ENCODE peak calls at places on chromosomes 1 and 21, in five cellular contexts. M, P, H, Z and A are unnamed samples. For H3K36me3 and H3K4me1, the result is how much of the 10 kb centered on the place peaks cover.

GRCh38 chr1:78277253-78277652 is 213.5 kb upstream of the PTGFR start:
- DNase-seq in M (peak), P (no peak), H (no peak), Z (no peak), A (no peak)

GRCh38 chr1:182952677-182953444 is at the start of gene SHCBP1L:
- DNase-seq in M (peak), P (no peak), H (no peak), Z (no peak), A (no peak)

GRCh38 chr1:168372857-168373520 is 92.3 kb downstream of the TBX19 start:
- DNase-seq in M (peak), P (no peak), H (no peak), Z (no peak), A (no peak)

GRCh38 chr1:162023547-162024501 is at the start of gene OLFML2B:
- DNase-seq in M (peak), P (peak), H (peak), Z (no peak), A (no peak)

GRCh38 chr1:151828931-151829330 is 2.7 kb downstream of the RORC start:
- DNase-seq in M (peak), P (peak), H (peak), Z (no peak), A (no peak)

GRCh38 chr1:82604524-82604923 is 803.8 kb downstream of the ADGRL2 start:
- DNase-seq in M (no peak), P (no peak), H (no peak), Z (no peak), A (no peak)

GRCh38 chr1:204190212-204191211 is 5.8 kb downstream of the KISS1 start:
- DNase-seq in M (peak), P (peak), H (no peak), Z (no peak), A (no peak)

GRCh38 chr1:41957568-41957967 is 38.8 kb upstream of the HIVEP3 start:
- DNase-seq in M (peak), P (peak), H (no peak), Z (no peak), A (no peak)

GRCh38 chr21:28776251-28776650 is 216.4 kb downstream of the LTN1 start:
- DNase-seq in M (peak), P (no peak), H (no peak), Z (no peak), A (no peak)

GRCh38 chr1:247905899-247906503 is 10.6 kb downstream of the OR2W3 start:
- DNase-seq in M (no peak), P (no peak), H (no peak), Z (no peak), A (no peak)

GRCh38 chr21:36700961-36701911 is 2.3 kb downstream of the SIM2 start:
- DNase-seq in M (no peak), P (no peak), H (no peak), Z (no peak), A (no peak)

GRCh38 chr1:11462224-11462923 is 16.6 kb upstream of the DISP3 start:
- DNase-seq in M (no peak), P (no peak), H (no peak), Z (no peak), A (no peak)

GRCh38 chr1:151867785-151868403 is 14.4 kb upstream of the THEM5 start:
- DNase-seq in M (peak), P (no peak), H (no peak), Z (no peak), A (no peak)

GRCh38 chr1:94983343-94983742 is 56.4 kb upstream of the CNN3 start:
- DNase-seq in M (peak), P (no peak), H (no peak), Z (no peak), A (no peak)

GRCh38 chr1:193183019-193183643 is 3.3 kb downstream of the B3GALT2 start:
- DNase-seq in M (peak), P (no peak), H (no peak), Z (no peak), A (no peak)

GRCh38 chr1:239387304-239388231 is 1.2 kb downstream of the CHRM3 start:
- DNase-seq in M (no peak), P (peak), H (no peak), Z (no peak), A (no peak)

GRCh38 chr1:113912594-113913311 is 7.6 kb downstream of the DCLRE1B start:
- DNase-seq in M (peak), P (peak), H (no peak), Z (no peak), A (no peak)
- H3K36me3 ChIP-seq in M (under half), P (under half), H (under half), Z (under half), A (under half)

GRCh38 chr1:93680121-93681094 is 1.2 kb downstream of the BCAR3 start:
- DNase-seq in M (peak), P (peak), H (peak), Z (peak), A (peak)
- TF ChIP-seq CTCF in M (peak), P (peak), H (peak), Z (no peak), A (peak)

GRCh38 chr1:160575112-160575664 is 4.1 kb downstream of the CD84 start:
- DNase-seq in M (no peak), P (no peak), H (no peak), Z (no peak), A (no peak)
- H3K4me1 ChIP-seq in M (under half), P (under half), H (under half), Z (under half), A (under half)

GRCh38 chr1:202018476-202019234 is 8.3 kb downstream of the ELF3 start:
- DNase-seq in M (no peak), P (peak), H (peak), Z (no peak), A (no peak)

GRCh38 chr1:202016717-202017384 is 6.5 kb downstream of the ELF3 start:
- DNase-seq in M (no peak), P (no peak), H (no peak), Z (no peak), A (no peak)

GRCh38 chr1:202018226-202018475 is 7.8 kb downstream of the ELF3 start:
- DNase-seq in M (no peak), P (no peak), H (no peak), Z (no peak), A (no peak)

GRCh38 chr1:202016022-202016624 is 5.7 kb downstream of the ELF3 start:
- DNase-seq in M (no peak), P (no peak), H (no peak), Z (no peak), A (no peak)

GRCh38 chr1:202017385-202018225 is 7.2 kb downstream of the ELF3 start:
- DNase-seq in M (no peak), P (peak), H (peak), Z (no peak), A (no peak)
- H3K36me3 ChIP-seq in M (under half), P (under half), H (under half), Z (under half), A (under half)

GRCh38 chr1:235093013-235093618 is 35.5 kb downstream of the TOMM20 start:
- DNase-seq in M (peak), P (peak), H (no peak), Z (no peak), A (no peak)
- TF ChIP-seq CTCF in M (peak), P (peak), H (no peak), Z (no peak), A (no peak)

GRCh38 chr1:110870721-110871388 is 2.1 kb upstream of the CD53 start:
- DNase-seq in M (no peak), P (no peak), H (no peak), Z (no peak), A (no peak)

GRCh38 chr1:110873856-110874255 is 908 bp downstream of the CD53 start:
- DNase-seq in M (no peak), P (no peak), H (no peak), Z (no peak), A (no peak)

GRCh38 chr1:110874303-110875215 is 1.6 kb downstream of the CD53 start:
- DNase-seq in M (peak), P (no peak), H (no peak), Z (no peak), A (no peak)

GRCh38 chr1:110872745-110873435 is at the start of gene CD53:
- DNase-seq in M (no peak), P (no peak), H (no peak), Z (no peak), A (no peak)

GRCh38 chr1:110872366-110872744 is 593 bp upstream of the CD53 start:
- DNase-seq in M (no peak), P (no peak), H (no peak), Z (no peak), A (no peak)
- H3K4me1 ChIP-seq in M (under half), P (under half), H (under half), Z (under half), A (under half)

DNA sequence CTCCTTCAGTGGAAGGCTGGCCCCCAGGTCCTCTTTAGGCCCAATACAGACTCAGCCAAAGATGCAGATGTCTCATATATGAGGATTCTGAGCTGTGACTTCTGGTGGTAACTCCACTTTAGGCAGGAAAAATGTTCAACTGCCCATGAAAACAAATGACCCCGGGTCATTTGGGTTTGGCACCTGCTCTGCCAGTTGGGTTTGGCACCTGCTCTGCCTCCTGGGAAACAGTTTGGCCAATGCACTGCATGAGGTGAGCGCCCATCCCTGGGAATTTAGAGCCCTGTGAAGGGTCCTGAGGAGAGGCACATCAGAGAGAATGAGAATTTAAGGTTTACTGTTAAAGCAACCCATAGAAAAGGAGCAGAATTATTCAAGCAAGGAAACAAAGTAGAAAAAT is 45.3 kb downstream of the B3GALT5 start:
- DNase-seq in M (no peak), P (no peak), H (no peak), Z (no peak), A (no peak)
- H3K36me3 ChIP-seq in M (under half), P (under half), H (under half), Z (under half), A (under half)